ENCODE peak calls at places on chromosomes 7 and 10, in four cellular contexts. V, Y, X and C are unnamed samples.

GRCh38 chr7:6542368-6542767 is 8.9 kb downstream of the GRID2IP start:
- DNase-seq in X (no peak), V (no peak), Y (no peak), C (no peak)

GRCh38 chr10:125000366-125001312 is 58.7 kb downstream of the ZRANB1 start:
- DNase-seq in X (peak), V (no peak), Y (peak), C (no peak)

GRCh38 chr10:86936661-86937501 is 20.5 kb downstream of the MMRN2 start:
- DNase-seq in V (no peak), X (no peak), Y (no peak), C (no peak)

GRCh38 chr10:117626228-117626627 is 83.7 kb downstream of the EMX2 start:
- DNase-seq in Y (no peak), V (no peak), X (no peak), C (no peak)

GRCh38 chr7:69208848-69209247 is 389.4 kb upstream of the AUTS2 start:
- DNase-seq in Y (no peak), V (no peak), X (no peak), C (no peak)

GRCh38 chr7:101838837-101839483 is 21.5 kb downstream of the CUX1 start:
- DNase-seq in Y (no peak), X (no peak), V (no peak), C (no peak)

GRCh38 chr7:131625817-131626372 is 69.5 kb upstream of the PODXL start:
- DNase-seq in V (no peak), Y (no peak), X (no peak), C (no peak)

GRCh38 chr7:102170417-102170970 is 116.2 kb upstream of the SH2B2 start:
- DNase-seq in X (no peak), V (no peak), Y (no peak), C (no peak)

GRCh38 chr10:43124574-43125273 is 13.5 kb upstream of the CSGALNACT2 start:
- DNase-seq in V (no peak), X (no peak), Y (peak), C (no peak)

GRCh38 chr10:110848106-110848505 is 23.6 kb upstream of the PDCD4 start:
- DNase-seq in X (no peak), V (no peak), Y (no peak), C (no peak)

GRCh38 chr7:48269066-48269465 is 97.8 kb downstream of the ABCA13 start:
- DNase-seq in V (no peak), X (no peak), Y (no peak), C (no peak)

GRCh38 chr7:43653466-43653865 is 70.6 kb downstream of the STK17A start:
- DNase-seq in Y (no peak), X (no peak), V (no peak), C (no peak)

GRCh38 chr10:99119258-99119748 is 116.3 kb downstream of the HPSE2 start:
- DNase-seq in X (no peak), Y (no peak), V (no peak), C (no peak)

GRCh38 chr10:21497177-21497807 is 28.2 kb downstream of the SKIDA1 start:
- DNase-seq in Y (peak), X (peak), V (peak), C (peak)

GRCh38 chr10:123926401-123927264 is 35.0 kb upstream of the CPXM2 start:
- DNase-seq in Y (no peak), V (no peak), X (no peak), C (no peak)

GRCh38 chr10:4086041-4086886 is 301.3 kb upstream of the KLF6 start:
- DNase-seq in V (no peak), Y (no peak), X (no peak), C (no peak)

GRCh38 chr10:48683893-48684292 is 780 bp upstream of the WDFY4 start:
- DNase-seq in Y (no peak), X (no peak), V (no peak), C (no peak)

GRCh38 chr7:1370738-1371137 is 88.5 kb downstream of the MICALL2 start:
- DNase-seq in X (no peak), V (no peak), Y (no peak), C (no peak)